ENCODE peak calls at places on chromosome 2, in six cellular contexts. L is NT2/D1, I is T1000, J is aorta, Q is DMS79, U is NCI-H1105. W is an unnamed sample.

GRCh38 chr2:152718909-152719645 is 657 bp downstream of the ARL6IP6 start:
- DNase-seq in L (peak), I (no peak), J (no peak), Q (peak), U (peak), W (no peak)

GRCh38 chr2:45293182-45293581 is 283.9 kb upstream of the SIX2 start:
- DNase-seq in L (no peak), I (no peak), J (no peak), Q (no peak), U (no peak), W (no peak)

GRCh38 chr2:141329949-141330348 is 800.9 kb downstream of the LRP1B start:
- DNase-seq in L (no peak), I (no peak), J (no peak), Q (no peak), U (no peak), W (no peak)

GRCh38 chr2:55302241-55302640 is 33.2 kb upstream of the MTIF2 start:
- DNase-seq in L (no peak), I (no peak), J (no peak), Q (no peak), U (no peak), W (no peak)

GRCh38 chr2:99085400-99085799 is 56.1 kb upstream of the C2orf15 start:
- DNase-seq in L (peak), I (no peak), J (no peak), Q (no peak), U (no peak), W (no peak)

GRCh38 chr2:170587937-170588336 is 127.2 kb upstream of the SP5 start:
- DNase-seq in L (no peak), I (peak), J (no peak), Q (no peak), U (no peak), W (no peak)

GRCh38 chr2:177315303-177315887 is 50.9 kb upstream of the NFE2L2 start:
- DNase-seq in L (no peak), I (no peak), J (no peak), Q (no peak), U (peak), W (no peak)

GRCh38 chr2:6580982-6581381 is 284.7 kb downstream of the CMPK2 start:
- DNase-seq in L (no peak), I (peak), J (no peak), Q (no peak), U (no peak), W (no peak)

GRCh38 chr2:127205211-127206140 is 14.6 kb downstream of the CYP27C1 start:
- DNase-seq in L (no peak), I (no peak), J (no peak), Q (no peak), U (no peak), W (no peak)

GRCh38 chr2:223230352-223230751 is 178.4 kb downstream of the KCNE4 start:
- DNase-seq in L (no peak), I (no peak), J (no peak), Q (no peak), U (no peak), W (no peak)

GRCh38 chr2:26245231-26245732 is 543 bp downstream of the HADHB start:
- DNase-seq in L (no peak), I (no peak), J (peak), Q (no peak), U (no peak), W (peak)

GRCh38 chr2:172437419-172438063 is 10.2 kb downstream of the ITGA6 start:
- DNase-seq in L (no peak), I (no peak), J (no peak), Q (no peak), U (no peak), W (no peak)

GRCh38 chr2:201674794-201675193 is 23.6 kb downstream of the MPP4 start:
- DNase-seq in L (no peak), I (no peak), J (no peak), Q (no peak), U (no peak), W (no peak)

GRCh38 chr2:167052825-167053224 is 164.5 kb downstream of the XIRP2 start:
- DNase-seq in L (no peak), I (no peak), J (no peak), Q (no peak), U (no peak), W (no peak)

GRCh38 chr2:210461401-210461800 is 15.2 kb downstream of the LANCL1 start:
- DNase-seq in L (no peak), I (no peak), J (no peak), Q (peak), U (no peak), W (no peak)

GRCh38 chr2:80737047-80737446 is 432.5 kb upstream of the LRRTM1 start:
- DNase-seq in L (no peak), I (no peak), J (no peak), Q (no peak), U (no peak), W (no peak)

GRCh38 chr2:230901006-230901405 is 24.0 kb downstream of the GPR55 start:
- DNase-seq in L (no peak), I (no peak), J (no peak), Q (no peak), U (no peak), W (no peak)

GRCh38 chr2:231200805-231201474 is 2.5 kb downstream of the ARMC9 start:
- DNase-seq in L (no peak), I (peak), J (no peak), Q (no peak), U (no peak), W (no peak)

GRCh38 chr2:174663572-174663971 is 66.0 kb upstream of the WIPF1 start:
- DNase-seq in L (no peak), I (no peak), J (peak), Q (no peak), U (no peak), W (no peak)

GRCh38 chr2:40403233-40403841 is 48.6 kb downstream of the SLC8A1 start:
- DNase-seq in L (no peak), I (no peak), J (no peak), Q (no peak), U (no peak), W (no peak)

GRCh38 chr2:238586931-238587775 is 160.4 kb downstream of the ASB1 start:
- DNase-seq in L (no peak), I (no peak), J (no peak), Q (no peak), U (no peak), W (no peak)

GRCh38 chr2:215431778-215432758 is 3.8 kb downstream of the FN1 start:
- DNase-seq in L (no peak), I (no peak), J (no peak), Q (no peak), U (no peak), W (no peak)

GRCh38 chr2:16214391-16214790 is 274.0 kb downstream of the MYCN start:
- DNase-seq in L (no peak), I (no peak), J (no peak), Q (no peak), U (no peak), W (no peak)

GRCh38 chr2:16155351-16156145 is 215.2 kb downstream of the MYCN start:
- DNase-seq in L (no peak), I (no peak), J (no peak), Q (peak), U (no peak), W (no peak)

GRCh38 chr2:197889041-197889440 is 84.6 kb downstream of the PLCL1 start:
- DNase-seq in L (peak), I (no peak), J (no peak), Q (no peak), U (no peak), W (no peak)

GRCh38 chr2:69033427-69034095 is 20.6 kb downstream of the ANTXR1 start:
- DNase-seq in L (no peak), I (no peak), J (no peak), Q (no peak), U (no peak), W (no peak)

GRCh38 chr2:85797959-85798358 is 44.2 kb downstream of the ATOH8 start:
- DNase-seq in L (peak), I (no peak), J (peak), Q (no peak), U (no peak), W (no peak)

GRCh38 chr2:216992056-216992455 is 132.2 kb upstream of the TNP1 start:
- DNase-seq in L (no peak), I (no peak), J (no peak), Q (peak), U (no peak), W (no peak)

GRCh38 chr2:158412206-158412605 is 44.3 kb downstream of the CCDC148 start:
- DNase-seq in L (no peak), I (no peak), J (no peak), Q (no peak), U (no peak), W (no peak)

GRCh38 chr2:21131861-21132260 is 8.1 kb downstream of the TDRD15 start:
- DNase-seq in L (no peak), I (no peak), J (no peak), Q (no peak), U (no peak), W (no peak)

GRCh38 chr2:9954136-9954535 is 2.6 kb downstream of the GRHL1 start:
- DNase-seq in L (no peak), I (no peak), J (no peak), Q (no peak), U (no peak), W (no peak)

GRCh38 chr2:172102858-172103359 is at the start of gene DLX2:
- DNase-seq in L (peak), I (peak), J (peak), Q (peak), U (no peak), W (no peak)

GRCh38 chr2:171289336-171289735 is 128.6 kb upstream of the TLK1 start:
- DNase-seq in L (no peak), I (no peak), J (no peak), Q (no peak), U (no peak), W (no peak)

GRCh38 chr2:109144271-109144670 is 15.3 kb downstream of the SH3RF3 start:
- DNase-seq in L (no peak), I (no peak), J (no peak), Q (no peak), U (no peak), W (no peak)

GRCh38 chr2:142033393-142033792 is 97.4 kb downstream of the LRP1B start:
- DNase-seq in L (no peak), I (no peak), J (no peak), Q (no peak), U (no peak), W (no peak)

GRCh38 chr2:169082995-169083394 is 13.6 kb downstream of the DHRS9 start:
- DNase-seq in L (no peak), I (no peak), J (no peak), Q (no peak), U (no peak), W (no peak)

GRCh38 chr2:121910139-121910538 is 154.7 kb downstream of the TSN start:
- DNase-seq in L (no peak), I (no peak), J (no peak), Q (no peak), U (no peak), W (no peak)

GRCh38 chr2:212905640-212906201 is 245.7 kb downstream of the IKZF2 start:
- DNase-seq in L (no peak), I (no peak), J (no peak), Q (no peak), U (no peak), W (no peak)